ENCODE peak calls at places on chromosome 7, in four cellular contexts. U, M, T and R are unnamed samples. For H3K27me3, the result is how much of the 10 kb centered on the place peaks cover.

GRCh38 chr7:371119-371778 is 81.3 kb downstream of the FOXL3 start:
- DNase-seq in U (no peak), M (peak), T (no peak), R (peak)

GRCh38 chr7:895451-896052 is 19.2 kb downstream of the GET4 start:
- DNase-seq in U (no peak), M (no peak), T (no peak), R (no peak)

GRCh38 chr7:134470864-134471263 is 12.0 kb upstream of the AKR1B1 start:
- DNase-seq in U (no peak), M (no peak), T (peak), R (no peak)

GRCh38 chr7:129054438-129055293 is at the start of gene TNPO3:
- DNase-seq in U (peak), M (peak), T (peak), R (peak)

GRCh38 chr7:140283472-140283871 is 106.7 kb upstream of the KDM7A start:
- DNase-seq in U (no peak), M (no peak), T (no peak), R (no peak)

GRCh38 chr7:80902716-80903308 is 16.0 kb downstream of the SEMA3C start:
- DNase-seq in U (no peak), M (no peak), T (no peak), R (no peak)

GRCh38 chr7:33590902-33591301 is 314.4 kb upstream of the BMPER start:
- DNase-seq in U (no peak), M (no peak), T (peak), R (no peak)

GRCh38 chr7:9719303-9719702 is 1254.4 kb upstream of the PHF14 start:
- DNase-seq in U (no peak), M (no peak), T (no peak), R (no peak)

GRCh38 chr7:90952649-90952991 is 311.6 kb upstream of the FZD1 start:
- DNase-seq in U (no peak), M (no peak), T (no peak), R (no peak)

GRCh38 chr7:25656581-25657026 is 428.3 kb upstream of the NPVF start:
- DNase-seq in U (no peak), M (peak), T (no peak), R (no peak)

GRCh38 chr7:97219237-97219636 is 101.7 kb downstream of the SDHAF3 start:
- DNase-seq in U (no peak), M (no peak), T (no peak), R (no peak)

DNA sequence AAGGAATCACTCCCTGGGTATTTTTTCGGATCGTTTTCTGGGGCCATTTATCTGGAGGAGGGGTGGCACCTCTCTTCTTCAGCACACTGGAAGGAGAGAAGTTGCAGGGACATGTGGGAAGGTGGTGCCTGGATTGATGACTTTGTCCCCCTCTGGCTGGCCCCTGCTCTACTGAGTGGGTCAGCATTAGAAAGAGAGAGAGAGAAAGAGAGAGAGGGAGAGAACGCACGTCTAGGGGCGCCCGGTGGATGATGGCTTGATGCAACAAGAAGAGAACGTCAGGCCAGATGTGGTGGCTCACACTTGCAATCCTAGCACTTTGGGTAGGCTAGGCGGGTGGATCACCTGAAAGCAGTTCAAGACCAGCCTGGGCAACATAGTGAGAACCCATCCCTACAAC is 5.5 kb upstream of the MUC12 start:
- DNase-seq in U (no peak), M (no peak), T (no peak), R (no peak)
- H3K27me3 ChIP-seq in U (half or more), M (under half), T (under half), R (under half)

GRCh38 chr7:155868955-155869783 is 56.9 kb upstream of the SHH start:
- DNase-seq in U (no peak), M (no peak), T (no peak), R (no peak)

GRCh38 chr7:155872678-155873369 is 60.6 kb upstream of the SHH start:
- DNase-seq in U (no peak), M (no peak), T (no peak), R (no peak)

GRCh38 chr7:155869784-155870076 is 57.5 kb upstream of the SHH start:
- DNase-seq in U (no peak), M (no peak), T (no peak), R (no peak)

GRCh38 chr7:155871211-155871610 is 58.9 kb upstream of the SHH start:
- DNase-seq in U (no peak), M (no peak), T (no peak), R (no peak)

DNA sequence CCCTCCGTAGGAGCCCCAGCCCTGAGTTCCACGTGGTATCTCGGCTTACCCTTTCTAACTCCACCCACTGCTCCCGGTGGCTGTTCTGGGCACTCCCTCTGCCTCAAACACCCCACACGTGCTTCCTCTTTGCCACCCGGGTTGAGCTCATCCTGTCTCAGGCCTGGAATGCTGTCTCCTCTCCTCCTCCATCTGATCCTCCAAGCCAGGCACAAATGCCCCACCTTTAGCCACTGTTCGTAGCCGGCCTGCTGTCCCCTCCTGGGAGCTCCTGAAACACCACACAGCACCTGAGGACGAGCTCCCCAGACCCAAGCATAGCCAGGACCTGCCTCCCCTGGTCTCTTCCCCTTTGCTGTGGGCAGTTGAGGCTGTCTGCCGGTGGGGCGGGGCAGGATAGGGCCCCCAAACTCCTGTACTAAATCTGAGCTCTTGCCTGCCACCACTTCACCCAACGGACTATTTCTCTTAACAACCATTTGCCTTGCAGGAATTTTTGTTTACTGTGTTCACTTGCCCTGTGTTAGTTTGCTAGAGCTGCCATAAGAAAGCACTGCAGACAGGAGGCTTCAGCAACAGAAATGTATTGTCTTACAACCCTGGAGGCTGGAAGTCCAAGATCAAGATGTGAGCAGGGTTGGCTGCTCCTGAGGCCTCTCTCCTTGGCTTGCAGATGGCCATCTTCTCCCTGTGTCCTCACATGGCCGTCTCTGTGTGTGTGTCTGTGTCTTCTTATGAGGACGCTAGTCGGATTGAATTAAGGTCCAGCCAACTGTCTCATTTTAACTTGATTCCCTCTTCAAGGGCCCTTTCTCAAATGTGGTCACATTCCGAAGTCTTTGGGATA is 58.3 kb upstream of the SHH start:
- DNase-seq in U (no peak), M (no peak), T (no peak), R (no peak)
- H3K27me3 ChIP-seq in U (under half), M (under half), T (under half), R (under half)

GRCh38 chr7:156143158-156143557 is 330.9 kb upstream of the SHH start:
- DNase-seq in U (peak), M (no peak), T (no peak), R (no peak)

GRCh38 chr7:156140896-156141295 is 328.6 kb upstream of the SHH start:
- DNase-seq in U (no peak), M (no peak), T (no peak), R (no peak)

GRCh38 chr7:156145184-156145583 is 332.9 kb upstream of the SHH start:
- DNase-seq in U (no peak), M (no peak), T (no peak), R (no peak)

GRCh38 chr7:156145996-156146395 is 333.7 kb upstream of the SHH start:
- DNase-seq in U (peak), M (no peak), T (no peak), R (no peak)

DNA sequence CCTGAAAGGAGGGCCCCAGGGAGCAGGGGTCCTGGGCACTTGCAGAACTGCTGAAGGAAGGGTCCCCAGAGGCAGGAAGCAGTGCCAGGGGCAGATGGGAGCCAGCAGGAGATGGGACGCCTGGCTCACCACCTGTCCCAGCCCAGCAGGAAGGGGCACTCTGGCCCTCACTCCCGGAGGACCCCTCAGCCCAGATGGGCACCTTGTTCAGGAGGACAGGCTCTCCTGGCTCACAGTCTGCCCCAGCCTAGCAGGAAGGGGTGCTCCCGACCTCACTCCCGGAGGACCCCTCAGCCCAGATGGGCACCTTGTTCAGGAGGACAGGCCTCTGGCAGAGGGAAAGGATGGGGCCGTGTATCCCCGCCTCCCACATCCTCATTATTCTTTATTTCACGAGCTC is 331.4 kb upstream of the SHH start:
- DNase-seq in U (peak), M (no peak), T (no peak), R (no peak)
- H3K27me3 ChIP-seq in U (under half), M (under half), T (under half), R (under half)

GRCh38 chr7:74051193-74051592 is 23.2 kb downstream of the ELN start:
- DNase-seq in U (no peak), M (no peak), T (no peak), R (peak)

GRCh38 chr7:74053589-74054186 is 25.7 kb downstream of the ELN start:
- DNase-seq in U (no peak), M (peak), T (no peak), R (no peak)

GRCh38 chr7:74051629-74052410 is 23.8 kb downstream of the ELN start:
- DNase-seq in U (peak), M (peak), T (no peak), R (peak)

GRCh38 chr7:74049997-74050798 is 22.2 kb downstream of the ELN start:
- DNase-seq in U (no peak), M (no peak), T (no peak), R (peak)

GRCh38 chr7:74052628-74053027 is 24.7 kb downstream of the ELN start:
- DNase-seq in U (no peak), M (no peak), T (no peak), R (no peak)
- H3K27me3 ChIP-seq in U (under half), M (under half), T (under half), R (under half)

GRCh38 chr7:27162548-27162848 is 2.8 kb downstream of the HOXA9 start:
- DNase-seq in U (no peak), M (no peak), T (no peak), R (no peak)
- H3K27me3 ChIP-seq in U (half or more), M (under half), T (half or more), R (under half)

DNA sequence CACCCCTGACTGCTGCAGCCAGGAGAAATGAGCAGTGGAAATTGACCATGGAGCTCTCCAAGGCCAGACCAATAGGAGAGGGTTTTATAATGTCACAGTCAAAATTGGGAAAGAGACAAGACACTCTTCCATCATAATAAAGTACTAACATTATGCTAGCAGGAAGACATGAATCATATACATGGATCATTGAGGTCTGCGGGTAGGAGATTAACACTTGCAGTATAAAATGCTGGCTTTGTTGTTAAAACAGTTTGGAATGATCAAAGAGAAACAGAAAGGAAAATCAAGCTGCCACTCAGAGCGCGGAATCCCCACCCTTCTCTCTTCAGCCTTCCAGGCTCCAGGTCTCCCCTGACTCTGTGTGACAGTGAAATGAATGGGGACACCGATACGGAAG is 53.4 kb upstream of the CALN1 start:
- DNase-seq in U (no peak), M (no peak), T (no peak), R (no peak)
- H3K27me3 ChIP-seq in U (under half), M (under half), T (under half), R (under half)

DNA sequence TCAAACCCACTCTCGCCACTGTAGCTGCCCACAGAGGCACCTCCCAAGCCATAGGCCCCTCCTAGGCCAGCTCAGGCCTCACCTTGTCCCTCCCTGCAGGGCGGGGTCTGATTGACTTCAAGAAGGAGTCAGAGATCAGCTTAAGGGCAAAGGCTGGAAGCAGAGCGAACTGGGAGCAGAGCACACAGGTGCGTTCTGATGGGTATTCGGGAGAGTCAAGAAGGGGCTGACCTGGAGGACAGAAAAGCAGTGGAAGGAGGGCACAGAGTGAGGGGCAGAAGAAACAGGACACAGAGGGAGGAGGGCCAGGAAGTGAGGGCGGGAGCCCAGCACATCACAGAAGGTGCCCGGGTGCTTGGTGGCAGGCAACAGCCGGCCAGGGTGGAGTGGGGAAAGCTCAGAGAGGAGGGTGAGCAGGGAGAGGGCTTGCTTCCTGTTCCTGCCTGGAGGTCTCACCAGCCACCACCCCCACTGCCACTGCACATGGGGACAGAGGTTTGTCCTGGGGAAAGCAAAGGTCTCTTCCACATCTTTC is at the start of gene AOC1:
- DNase-seq in U (no peak), M (no peak), T (no peak), R (no peak)
- H3K27me3 ChIP-seq in U (under half), M (under half), T (under half), R (under half)

GRCh38 chr7:86149266-86149665 is 494.4 kb upstream of the GRM3 start:
- DNase-seq in U (no peak), M (no peak), T (no peak), R (no peak)

GRCh38 chr7:86152926-86153325 is 490.8 kb upstream of the GRM3 start:
- DNase-seq in U (no peak), M (no peak), T (no peak), R (no peak)

DNA sequence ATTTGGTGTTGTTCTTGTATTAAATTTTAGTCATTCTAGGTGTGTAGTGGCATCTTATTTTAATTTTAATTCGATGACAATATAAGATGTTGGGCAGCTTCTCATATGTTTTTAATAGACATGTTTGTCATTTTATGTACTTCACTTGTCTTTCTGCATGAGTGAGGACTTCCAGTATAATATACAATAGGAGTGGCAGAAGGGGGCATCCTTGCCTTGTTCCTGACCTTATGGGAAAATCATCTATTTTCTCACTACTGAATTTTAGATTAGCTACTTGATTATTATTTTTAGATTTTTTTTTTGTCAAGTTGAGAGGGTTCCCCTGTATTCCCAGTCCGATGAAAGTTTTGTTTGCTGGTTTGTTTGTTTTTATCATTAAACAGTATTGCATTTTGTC is 495.2 kb upstream of the GRM3 start:
- DNase-seq in U (no peak), M (no peak), T (no peak), R (no peak)
- H3K27me3 ChIP-seq in U (under half), M (under half), T (under half), R (under half)

GRCh38 chr7:135486258-135486657 is 23.6 kb downstream of the CNOT4 start:
- DNase-seq in U (no peak), M (no peak), T (no peak), R (no peak)
- H3K27me3 ChIP-seq in U (under half), M (under half), T (under half), R (under half)